ENCODE peak calls at places on chromosomes 2 and 18, in five cellular contexts. K is HS-5, R is GM23248, P is NCI-H2081, I is LHCN-M2. W is an unnamed sample.

GRCh38 chr18:21930177-21930576 is 189.6 kb downstream of the MIB1 start:
- DNase-seq in K (no peak), R (no peak), P (no peak), I (no peak), W (no peak)

GRCh38 chr2:72931280-72931910 is 14.1 kb downstream of the EMX1 start:
- DNase-seq in K (peak; percentile 10), R (peak; percentile 91), P (no peak), I (peak; percentile 43), W (no peak)

GRCh38 chr2:101386599-101387150 is 628 bp downstream of the CREG2 start:
- DNase-seq in K (no peak), R (no peak), P (no peak), I (no peak), W (no peak)

GRCh38 chr2:6423944-6424343 is 441.8 kb downstream of the CMPK2 start:
- DNase-seq in K (no peak), R (no peak), P (no peak), I (peak; percentile 4), W (no peak)

GRCh38 chr2:172554352-172555271 is 1.3 kb upstream of the PDK1 start:
- DNase-seq in K (no peak), R (no peak), P (no peak), I (no peak), W (no peak)

GRCh38 chr18:60684843-60685513 is 312.4 kb upstream of the MC4R start:
- DNase-seq in K (no peak), R (peak; percentile 34), P (peak; percentile 63), I (peak; percentile 21), W (no peak)

GRCh38 chr2:29281585-29281984 is 166.4 kb downstream of the CLIP4 start:
- DNase-seq in K (no peak), R (peak; percentile 60), P (peak; percentile 45), I (peak; percentile 78), W (no peak)

GRCh38 chr2:157751462-157752058 is 122.9 kb upstream of the ACVR1C start:
- DNase-seq in K (no peak), R (peak; percentile 10), P (peak; percentile 85), I (peak; percentile 90), W (no peak)

GRCh38 chr2:59967691-59968090 is 585.8 kb downstream of the BCL11A start:
- DNase-seq in K (no peak), R (no peak), P (no peak), I (no peak), W (no peak)

GRCh38 chr2:97695744-97696143 is 17.6 kb upstream of the ZAP70 start:
- DNase-seq in K (no peak), R (no peak), P (no peak), I (no peak), W (no peak)